ENCODE peak calls at places on chromosomes 7 and 10, in seven cellular contexts. N is mesenchymal stem cell, F is trophoblast cell, O is IMR-90, J is neuronal stem cell, I is mesendoderm, K is H1. B is an unnamed sample.

GRCh38 chr7:63521-64021 is 128.8 kb upstream of the FAM20C start:
- DNase-seq in J (no peak), K (no peak), I (no peak), F (no peak), N (no peak), O (no peak), B (no peak)

GRCh38 chr7:214410-215212 is 22.2 kb downstream of the FAM20C start:
- DNase-seq in K (no peak), I (no peak), N (peak; percentile 69), J (no peak), O (peak; percentile 81), F (no peak), B (no peak)

GRCh38 chr7:80584778-80585177 is 53.7 kb upstream of the CD36 start:
- DNase-seq in O (peak; percentile 42), N (peak; percentile 46), F (peak; percentile 81), I (peak; percentile 62), J (no peak), K (no peak), B (no peak)

GRCh38 chr10:28256776-28257175 is 46.1 kb downstream of the MPP7 start:
- DNase-seq in N (no peak), I (no peak), F (no peak), O (no peak), J (no peak), K (no peak), B (no peak)

GRCh38 chr7:86930554-86931307 is 128.7 kb downstream of the ELAPOR2 start:
- DNase-seq in J (no peak), N (no peak), F (no peak), I (no peak), K (no peak), O (no peak), B (no peak)

GRCh38 chr10:113122947-113123346 is 172.9 kb downstream of the TCF7L2 start:
- DNase-seq in K (no peak), I (no peak), O (no peak), J (no peak), F (no peak), N (no peak), B (no peak)

GRCh38 chr7:95608344-95609173 is 12.2 kb upstream of the PDK4 start:
- DNase-seq in K (no peak), J (peak; percentile 9), I (peak; percentile 81), F (peak; percentile 100), N (peak; percentile 99), O (peak; percentile 93), B (peak; percentile 57)

GRCh38 chr10:100828744-100829102 is 83.3 kb downstream of the PAX2 start:
- DNase-seq in O (no peak), N (no peak), I (peak; percentile 44), K (no peak), F (no peak), J (no peak), B (no peak)

GRCh38 chr10:80894339-80894791 is 356.7 kb downstream of the SH2D4B start:
- DNase-seq in K (peak; percentile 36), J (no peak), N (no peak), F (no peak), O (no peak), I (no peak), B (peak; percentile 57)

GRCh38 chr10:71210031-71210871 is 2.1 kb upstream of the UNC5B start:
- DNase-seq in I (no peak), K (no peak), N (no peak), O (no peak), F (no peak), J (no peak), B (no peak)

GRCh38 chr10:107894521-107894920 is 730.0 kb upstream of the SORCS1 start:
- DNase-seq in I (peak; percentile 60), O (no peak), N (no peak), K (no peak), J (no peak), F (no peak), B (no peak)

GRCh38 chr7:10779465-10780399 is 193.9 kb upstream of the PHF14 start:
- DNase-seq in K (no peak), N (no peak), I (no peak), J (no peak), O (no peak), F (no peak), B (peak; percentile 27)

GRCh38 chr7:114942443-114943175 is 20.7 kb downstream of the MDFIC start:
- DNase-seq in F (no peak), N (no peak), K (no peak), I (no peak), J (no peak), O (no peak), B (no peak)

GRCh38 chr10:116296358-116296757 is 23.4 kb upstream of the GFRA1 start:
- DNase-seq in J (no peak), K (no peak), O (no peak), F (no peak), N (no peak), I (peak; percentile 12), B (no peak)

DNA sequence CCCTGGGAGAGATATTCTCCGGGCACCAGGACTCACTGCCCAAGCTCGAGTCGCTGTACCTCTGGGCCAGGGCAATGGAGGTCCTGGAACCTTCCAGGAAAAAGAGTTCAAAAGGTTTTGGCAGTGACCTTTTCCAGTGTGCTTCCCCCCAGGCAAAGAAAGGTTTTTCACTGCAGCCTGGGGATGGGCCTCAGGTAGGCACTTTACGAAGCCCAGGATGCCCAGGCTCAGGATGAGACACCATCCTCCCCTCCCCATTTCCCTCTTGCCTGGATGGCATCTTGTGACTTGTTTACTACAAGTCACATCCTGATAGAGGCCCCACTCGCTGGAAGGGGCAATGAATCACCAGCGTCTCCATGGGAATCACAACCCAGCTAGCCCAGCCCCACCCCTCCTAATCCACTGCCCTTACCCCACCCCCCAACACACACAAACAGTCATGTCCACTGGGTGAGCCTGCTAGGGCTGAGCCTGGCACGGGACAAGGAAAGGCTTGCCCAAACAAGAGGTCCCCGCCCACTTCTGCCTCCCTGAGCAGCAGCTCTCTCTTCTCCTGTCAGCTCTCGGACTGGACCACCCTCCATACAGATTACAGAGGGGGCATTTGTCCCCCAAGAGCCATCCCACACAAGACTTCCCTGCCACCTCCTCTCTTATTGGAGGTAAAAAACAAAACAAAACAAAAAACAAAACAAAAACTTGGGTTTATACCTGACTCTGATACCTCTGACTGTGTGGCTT is 93.9 kb upstream of the SMNDC1 start:
- DNase-seq in N (peak; percentile 97), K (no peak), F (peak; percentile 52), J (no peak), O (peak; percentile 98), I (peak; percentile 85), B (no peak)
- H3K4me2 ChIP-seq in N (no peak overlapping the region), K (no peak overlapping the region), F (no peak overlapping the region), J (no peak overlapping the region), O (peak overlapping the region; percentile 36), I (no peak overlapping the region), B (no peak overlapping the region)

GRCh38 chr7:29315302-29316270 is 121.0 kb downstream of the CHN2 start:
- DNase-seq in F (no peak), K (no peak), J (no peak), I (no peak), N (no peak), O (no peak), B (no peak)
- H3K23ac ChIP-seq in F (no peak overlapping the region), K (no peak overlapping the region), J (no peak overlapping the region), I (no peak overlapping the region), N (no peak overlapping the region), O (no peak overlapping the region), B (no peak overlapping the region)

DNA sequence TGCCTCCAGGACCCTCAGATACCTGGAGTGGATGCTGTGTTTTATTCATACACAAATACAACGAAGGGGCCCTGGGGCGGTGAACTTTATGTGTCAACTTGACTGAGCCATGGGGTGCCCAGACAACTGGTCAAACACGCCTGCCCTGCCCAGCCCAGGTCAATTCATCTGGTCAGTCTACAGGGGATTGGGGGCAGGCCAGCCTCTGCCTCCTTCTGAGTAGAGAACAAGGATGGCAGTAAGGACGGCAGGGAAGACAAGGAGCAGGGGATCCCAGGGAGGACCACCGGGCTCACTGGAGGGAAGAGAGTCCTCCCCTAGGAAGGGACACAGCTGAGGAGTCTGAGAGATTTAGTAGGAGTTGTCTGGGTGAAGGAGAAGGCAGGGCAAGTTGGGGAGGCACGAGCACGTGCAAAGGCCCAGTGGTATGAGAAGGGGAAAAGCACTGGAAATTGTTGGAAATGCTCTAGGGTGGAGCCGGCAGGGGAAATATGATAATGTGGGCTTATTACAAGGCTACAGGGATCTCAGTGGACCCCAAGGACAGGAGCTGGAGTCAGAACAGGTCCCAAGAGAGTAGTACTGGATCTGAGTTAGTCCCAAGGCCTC is 63.4 kb downstream of the MYL10 start:
- DNase-seq in I (no peak), N (no peak), F (no peak), J (no peak), K (no peak), O (no peak), B (peak; percentile 24)
- H3K4me2 ChIP-seq in I (no peak overlapping the region), N (no peak overlapping the region), F (no peak overlapping the region), J (no peak overlapping the region), K (no peak overlapping the region), O (no peak overlapping the region), B (no peak overlapping the region)

GRCh38 chr10:106479619-106480018 is 684.9 kb downstream of the SORCS1 start:
- DNase-seq in K (no peak), F (peak; percentile 2), O (no peak), J (no peak), N (no peak), I (peak; percentile 83), B (no peak)
- H3K23ac ChIP-seq in K (no peak overlapping the region), F (no peak overlapping the region), O (no peak overlapping the region), J (no peak overlapping the region), N (no peak overlapping the region), I (no peak overlapping the region), B (no peak overlapping the region)

GRCh38 chr7:44175730-44176129 is 13.5 kb downstream of the GCK start:
- DNase-seq in F (no peak), J (no peak), K (no peak), O (no peak), I (no peak), N (no peak), B (peak; percentile 11)

GRCh38 chr7:44176486-44176885 is 12.8 kb downstream of the GCK start:
- DNase-seq in J (no peak), I (no peak), O (no peak), N (no peak), K (no peak), F (no peak), B (peak; percentile 15)

GRCh38 chr7:44172352-44172751 is 16.9 kb downstream of the GCK start:
- DNase-seq in N (no peak), K (no peak), J (no peak), F (no peak), I (no peak), O (no peak), B (peak; percentile 12)

GRCh38 chr7:44173911-44174693 is 15.1 kb downstream of the GCK start:
- DNase-seq in N (no peak), F (no peak), K (no peak), I (no peak), O (no peak), J (no peak), B (peak; percentile 5)

GRCh38 chr7:44172803-44173424 is 16.3 kb downstream of the GCK start:
- DNase-seq in F (no peak), O (no peak), I (no peak), N (no peak), J (no peak), K (no peak), B (no peak)
- H3K4me2 ChIP-seq in F (no peak overlapping the region), O (no peak overlapping the region), I (no peak overlapping the region), N (no peak overlapping the region), J (no peak overlapping the region), K (no peak overlapping the region), B (no peak overlapping the region)